ENCODE peak calls at places on chromosomes 3 and 15, in four cellular contexts. L is HTR-8/SVneo, C is PC-3, R is mucosa of descending colon. T is an unnamed sample.
A peak's percentile ranks its signal among the peaks of the same experiment; 100 is the strongest.

GRCh38 chr3:46713898-46714552 is 3.6 kb downstream of the PRSS50 start:
- DNase-seq in R (no peak), C (no peak), L (no peak), T (no peak)

GRCh38 chr3:116741462-116741861 is 31.9 kb downstream of the TUSC7 start:
- DNase-seq in L (no peak), C (no peak), R (no peak), T (no peak)

GRCh38 chr3:45943207-45943846 is at the start of gene CXCR6:
- DNase-seq in C (peak; percentile 36), R (no peak), L (no peak), T (no peak)

GRCh38 chr3:151035072-151035471 is 50.4 kb upstream of the MED12L start:
- DNase-seq in R (no peak), L (no peak), C (no peak), T (no peak)

GRCh38 chr3:119891944-119892721 is 110.2 kb downstream of the NR1I2 start:
- DNase-seq in L (peak; percentile 10), C (peak; percentile 83), R (peak; percentile 54), T (peak; percentile 50)

GRCh38 chr3:98914210-98915080 is 12.9 kb upstream of the DCBLD2 start:
- DNase-seq in R (no peak), L (no peak), C (peak; percentile 93), T (no peak)

GRCh38 chr15:35166730-35167359 is 81.8 kb upstream of the NANOGP8 start:
- DNase-seq in R (no peak), C (no peak), L (no peak), T (no peak)

GRCh38 chr3:40190056-40190455 is 119.5 kb upstream of the EIF1B start:
- DNase-seq in L (no peak), C (no peak), R (no peak), T (no peak)

T was measured in COLO829.